ENCODE peak calls at places on chromosomes 11 and 22, in eight cellular contexts. P is progenitor cell of endocrine pancreas; L is posterior vena cava; S is RPMI7951; N is CD4-positive, alpha-beta T cell; V is H7; U is dermis microvascular lymphatic vessel endothelial cell; W is ELF-1. J is an unnamed sample.

GRCh38 chr11:70944636-70945035 is 307.7 kb downstream of the SHANK2 start:
- DNase-seq in P (no peak), L (no peak), S (no peak), N (no peak), V (peak; percentile 75), U (no peak), W (no peak), J (no peak)

GRCh38 chr11:64592234-64592615 is 1.2 kb downstream of the SLC22A12 start:
- DNase-seq in P (no peak), L (no peak), S (no peak), N (no peak), V (peak; percentile 38), U (no peak), W (no peak), J (no peak)

GRCh38 chr11:35334385-35335090 is 84.8 kb downstream of the SLC1A2 start:
- DNase-seq in P (no peak), L (no peak), S (no peak), N (no peak), V (no peak), U (no peak), W (no peak), J (no peak)

GRCh38 chr11:80371931-80372330 is 931.1 kb upstream of the TENM4 start:
- DNase-seq in P (no peak), L (no peak), S (no peak), N (no peak), V (no peak), U (no peak), W (no peak), J (no peak)

GRCh38 chr11:24163146-24163545 is 333.7 kb upstream of the LUZP2 start:
- DNase-seq in P (no peak), L (no peak), S (no peak), N (no peak), V (no peak), U (no peak), W (no peak), J (no peak)

GRCh38 chr22:19629331-19629719 is 85.0 kb upstream of the SEPTIN5 start:
- DNase-seq in P (no peak), L (peak; percentile 56), S (no peak), N (no peak), V (no peak), U (no peak), W (peak; percentile 26), J (no peak)

GRCh38 chr22:19085233-19086043 is 36.8 kb downstream of the DGCR2 start:
- DNase-seq in P (no peak), L (no peak), S (peak; percentile 39), N (no peak), V (peak; percentile 72), U (no peak), W (no peak), J (no peak)

GRCh38 chr22:46454910-46455269 is 82.5 kb downstream of the CELSR1 start:
- DNase-seq in P (no peak), L (no peak), S (peak; percentile 74), N (no peak), V (no peak), U (no peak), W (peak; percentile 58), J (no peak)

GRCh38 chr22:19067696-19068348 is 54.4 kb downstream of the DGCR2 start:
- DNase-seq in P (no peak), L (no peak), S (no peak), N (no peak), V (no peak), U (no peak), W (no peak), J (no peak)

GRCh38 chr11:71352748-71353147 is 95.4 kb downstream of the DHCR7 start:
- DNase-seq in P (no peak), L (peak; percentile 31), S (no peak), N (no peak), V (no peak), U (no peak), W (no peak), J (no peak)

GRCh38 chr22:27175444-27175843 is 518.1 kb downstream of the MIAT start:
- DNase-seq in P (no peak), L (no peak), S (no peak), N (no peak), V (no peak), U (no peak), W (no peak), J (no peak)

GRCh38 chr22:28438183-28438778 is 241.4 kb downstream of the TTC28 start:
- DNase-seq in P (no peak), L (no peak), S (no peak), N (no peak), V (no peak), U (no peak), W (no peak), J (no peak)

GRCh38 chr22:28808716-28809355 is 8.5 kb upstream of the XBP1 start:
- DNase-seq in P (no peak), L (no peak), S (no peak), N (no peak), V (no peak), U (no peak), W (no peak), J (no peak)

GRCh38 chr11:117584056-117584830 is 212.8 kb downstream of the DSCAML1 start:
- DNase-seq in P (no peak), L (peak; percentile 31), S (peak; percentile 45), N (no peak), V (no peak), U (no peak), W (no peak), J (no peak)

GRCh38 chr11:36312593-36312990 is 16.5 kb downstream of the PRR5L start:
- DNase-seq in P (no peak), L (no peak), S (peak; percentile 79), N (no peak), V (no peak), U (no peak), W (no peak), J (no peak)

GRCh38 chr11:43833657-43834073 is 47.0 kb upstream of the ALKBH3 start:
- DNase-seq in P (no peak), L (no peak), S (no peak), N (no peak), V (no peak), U (peak; percentile 65), W (no peak), J (no peak)

GRCh38 chr22:45878901-45879551 is 97.9 kb downstream of the WNT7B start:
- DNase-seq in P (peak; percentile 7), L (peak; percentile 70), S (no peak), N (no peak), V (peak; percentile 66), U (no peak), W (no peak), J (no peak)

GRCh38 chr11:126438272-126438671 is 82.8 kb downstream of the ST3GAL4 start:
- DNase-seq in P (no peak), L (no peak), S (no peak), N (no peak), V (no peak), U (no peak), W (no peak), J (no peak)

GRCh38 chr11:77668760-77669159 is 31.2 kb upstream of the CLNS1A start:
- DNase-seq in P (no peak), L (no peak), S (no peak), N (no peak), V (no peak), U (no peak), W (no peak), J (no peak)

GRCh38 chr22:27168681-27169080 is 511.3 kb downstream of the MIAT start:
- DNase-seq in P (no peak), L (no peak), S (no peak), N (no peak), V (no peak), U (no peak), W (no peak), J (no peak)

GRCh38 chr11:94998285-94998684 is 24.8 kb downstream of the KDM4D start:
- DNase-seq in P (no peak), L (no peak), S (no peak), N (no peak), V (no peak), U (no peak), W (no peak), J (no peak)

GRCh38 chr11:59263225-59263894 is 50.6 kb upstream of the MPEG1 start:
- DNase-seq in P (no peak), L (no peak), S (no peak), N (no peak), V (peak; percentile 73), U (peak; percentile 20), W (peak; percentile 55), J (no peak)

GRCh38 chr11:96299155-96299883 is 43.7 kb downstream of the MAML2 start:
- DNase-seq in P (no peak), L (no peak), S (no peak), N (no peak), V (no peak), U (no peak), W (no peak), J (no peak)

GRCh38 chr11:1875093-1875785 is 16.5 kb downstream of the PRR33 start:
- DNase-seq in P (no peak), L (peak; percentile 78), S (no peak), N (no peak), V (peak; percentile 64), U (no peak), W (no peak), J (no peak)

GRCh38 chr11:62804310-62805043 is 763 bp downstream of the NXF1 start:
- DNase-seq in P (no peak), L (no peak), S (peak; percentile 41), N (no peak), V (no peak), U (no peak), W (no peak), J (no peak)

GRCh38 chr11:47917643-47918369 is 62.6 kb upstream of the PTPRJ start:
- DNase-seq in P (no peak), L (peak; percentile 96), S (peak; percentile 93), N (no peak), V (peak; percentile 61), U (no peak), W (peak; percentile 80), J (peak; percentile 49)

GRCh38 chr11:32584921-32585320 is 1.3 kb downstream of the EIF3M start:
- DNase-seq in P (no peak), L (no peak), S (no peak), N (no peak), V (peak; percentile 61), U (no peak), W (no peak), J (no peak)

GRCh38 chr11:43311791-43312607 is at the start of gene API5:
- DNase-seq in P (peak; percentile 88), L (peak; percentile 97), S (peak; percentile 92), N (peak; percentile 88), V (peak; percentile 83), U (peak; percentile 86), W (peak; percentile 98), J (peak; percentile 90)

GRCh38 chr11:132361011-132361550 is 990.7 kb downstream of the NTM start:
- DNase-seq in P (no peak), L (no peak), S (no peak), N (no peak), V (no peak), U (no peak), W (peak; percentile 87), J (no peak)

GRCh38 chr11:44904261-44905080 is 46.2 kb downstream of the TP53I11 start:
- DNase-seq in P (no peak), L (no peak), S (no peak), N (no peak), V (no peak), U (no peak), W (peak; percentile 20), J (no peak)

GRCh38 chr11:125261471-125262087 is 97.0 kb downstream of the PKNOX2 start:
- DNase-seq in P (no peak), L (no peak), S (peak; percentile 35), N (no peak), V (no peak), U (no peak), W (no peak), J (no peak)

GRCh38 chr22:20610243-20610686 is 102.9 kb downstream of the MED15 start:
- DNase-seq in P (no peak), L (no peak), S (no peak), N (no peak), V (peak; percentile 19), U (no peak), W (peak; percentile 38), J (no peak)

J was measured in T-cell.